ENCODE peak calls at places on chromosomes 7 and 10, in six cellular contexts. A, Q, M, R, N and V are unnamed samples.

GRCh38 chr7:42493436-42494198 is 256.6 kb upstream of the GLI3 start:
- DNase-seq in A (peak; percentile 46), Q (peak; percentile 87), M (peak; percentile 82), R (peak; percentile 93), N (no peak), V (peak; percentile 71)

GRCh38 chr7:40579401-40579800 is 444.6 kb downstream of the SUGCT start:
- DNase-seq in A (no peak), Q (no peak), M (no peak), R (peak; percentile 61), N (no peak), V (no peak)

GRCh38 chr10:86357041-86357440 is 9.6 kb downstream of the GRID1 start:
- DNase-seq in A (no peak), Q (no peak), M (no peak), R (no peak), N (no peak), V (peak; percentile 23)

GRCh38 chr10:93947055-93947454 is 46.7 kb upstream of the PLCE1 start:
- DNase-seq in A (no peak), Q (no peak), M (no peak), R (peak; percentile 92), N (no peak), V (no peak)

GRCh38 chr10:70193391-70193844 is 23.1 kb upstream of the SAR1A start:
- DNase-seq in A (no peak), Q (no peak), M (no peak), R (no peak), N (no peak), V (no peak)

GRCh38 chr10:22369433-22370072 is 24.3 kb downstream of the SPAG6 start:
- DNase-seq in A (peak; percentile 64), Q (no peak), M (no peak), R (no peak), N (no peak), V (no peak)

GRCh38 chr7:19213746-19214145 is 68.5 kb upstream of the FERD3L start:
- DNase-seq in A (no peak), Q (no peak), M (no peak), R (peak; percentile 19), N (no peak), V (no peak)

GRCh38 chr7:51219261-51219988 is 97.2 kb downstream of the COBL start:
- DNase-seq in A (no peak), Q (no peak), M (no peak), R (no peak), N (no peak), V (no peak)

DNA sequence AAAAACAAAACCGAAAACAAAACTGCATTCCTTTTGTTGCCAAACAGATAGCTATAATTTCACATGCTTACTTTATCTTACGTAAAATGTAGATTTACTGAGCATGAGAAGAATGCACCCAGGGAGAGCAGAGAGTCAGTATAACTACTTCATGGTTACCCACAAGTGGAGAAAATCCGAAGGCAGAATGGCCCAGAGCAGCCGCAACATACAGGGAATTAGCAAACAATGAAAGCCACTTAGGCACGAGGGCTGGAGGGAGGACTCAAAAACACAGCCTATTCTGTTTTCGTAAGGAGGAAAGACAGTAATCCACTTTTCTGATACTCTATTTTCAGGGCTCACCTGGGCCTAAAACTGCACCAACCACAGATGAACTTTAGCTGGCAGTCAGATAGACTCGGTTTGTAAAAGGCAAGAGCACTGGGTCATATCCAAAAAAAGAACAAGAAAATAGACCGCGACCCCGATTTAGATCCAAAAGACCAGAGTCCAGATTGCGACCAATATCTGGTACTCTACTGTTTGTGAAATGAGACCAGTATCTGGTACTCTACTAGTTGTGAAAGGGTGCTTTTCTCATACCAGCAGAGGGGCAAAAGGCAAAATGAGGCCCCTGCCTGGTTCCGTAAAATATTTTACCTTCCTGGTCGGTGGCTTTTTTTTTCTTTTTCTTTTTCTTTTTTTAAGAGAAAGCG is 1.3 kb downstream of the ITPRIP start:
- DNase-seq in A (peak; percentile 47), Q (no peak), M (peak; percentile 19), R (peak; percentile 84), N (no peak), V (no peak)
- H3K4me1 ChIP-seq in A (peaks cover 54% of the 10 kb centered on the region), Q (peaks cover 72% of the 10 kb centered on the region), M (no peaks in the 10 kb centered on the region), R (peaks cover 56% of the 10 kb centered on the region), N (peaks cover 57% of the 10 kb centered on the region), V (peaks cover 29% of the 10 kb centered on the region)

GRCh38 chr10:10942441-10942840 is 75.2 kb upstream of the CELF2 start:
- DNase-seq in A (no peak), Q (no peak), M (no peak), R (peak; percentile 4), N (no peak), V (no peak)
- TF ChIP-seq CTCF in A (no peak), Q (no peak), M (no peak), R (no peak), N (no peak), V (no peak)

DNA sequence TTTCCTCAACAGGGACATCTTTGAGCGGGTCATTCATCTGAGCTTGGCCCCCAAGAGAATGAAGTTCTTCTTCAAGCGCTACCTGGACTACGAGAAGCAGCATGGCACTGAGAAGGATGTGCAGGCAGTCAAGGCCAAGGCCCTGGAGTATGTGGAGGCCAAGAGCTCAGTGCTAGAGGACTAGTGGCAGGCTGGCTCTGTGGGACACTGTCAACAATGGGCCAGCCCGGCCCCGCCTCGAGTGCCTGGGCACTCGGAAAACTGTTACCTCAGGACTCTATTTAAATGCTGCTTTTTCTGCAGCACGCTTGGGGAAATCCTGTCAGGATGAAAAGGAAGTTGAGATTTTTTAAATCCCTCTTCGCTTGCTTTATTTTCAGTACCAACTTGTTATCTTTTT is 6.8 kb downstream of the CALHM2 start:
- DNase-seq in A (no peak), Q (peak; percentile 55), M (no peak), R (no peak), N (no peak), V (no peak)
- H3K4me3 ChIP-seq in A (no peak overlapping the region), Q (no peak overlapping the region), M (no peak overlapping the region), R (no peak overlapping the region), N (no peak overlapping the region), V (no peak overlapping the region)

GRCh38 chr10:11698691-11699545 is 43.3 kb upstream of the ECHDC3 start:
- DNase-seq in A (no peak), Q (no peak), M (no peak), R (no peak), N (no peak), V (no peak)

GRCh38 chr10:11700539-11700938 is 41.6 kb upstream of the ECHDC3 start:
- DNase-seq in A (no peak), Q (no peak), M (no peak), R (no peak), N (no peak), V (no peak)

GRCh38 chr10:11697718-11698527 is 44.3 kb upstream of the ECHDC3 start:
- DNase-seq in A (no peak), Q (no peak), M (no peak), R (no peak), N (no peak), V (no peak)

GRCh38 chr10:11701451-11702095 is 40.6 kb upstream of the ECHDC3 start:
- DNase-seq in A (no peak), Q (no peak), M (no peak), R (no peak), N (no peak), V (no peak)

GRCh38 chr10:11699546-11700097 is 42.6 kb upstream of the ECHDC3 start:
- DNase-seq in A (no peak), Q (no peak), M (no peak), R (no peak), N (no peak), V (no peak)
- H3K4me1 ChIP-seq in A (no peaks in the 10 kb centered on the region), Q (peaks cover 19% of the 10 kb centered on the region), M (no peaks in the 10 kb centered on the region), R (no peaks in the 10 kb centered on the region), N (no peaks in the 10 kb centered on the region), V (no peaks in the 10 kb centered on the region)

GRCh38 chr7:103063895-103064294 is 10.7 kb downstream of the FBXL13 start:
- DNase-seq in A (no peak), Q (no peak), M (no peak), R (no peak), N (no peak), V (no peak)
- TF ChIP-seq CTCF in A (no peak), Q (no peak), M (no peak), R (no peak), N (no peak), V (no peak)

GRCh38 chr7:1540391-1541271 is 10.1 kb downstream of the MAFK start:
- DNase-seq in A (no peak), Q (no peak), M (no peak), R (no peak), N (no peak), V (peak; percentile 63)
- H3K4me3 ChIP-seq in A (no peak overlapping the region), Q (no peak overlapping the region), M (no peak overlapping the region), R (no peak overlapping the region), N (no peak overlapping the region), V (no peak overlapping the region)

GRCh38 chr10:112953075-112953501 is 3.0 kb downstream of the TCF7L2 start:
- DNase-seq in A (peak; percentile 51), Q (peak; percentile 82), M (no peak), R (peak; percentile 26), N (no peak), V (no peak)
- H3K4me1 ChIP-seq in A (peaks cover 47% of the 10 kb centered on the region), Q (peaks cover 55% of the 10 kb centered on the region), M (no peaks in the 10 kb centered on the region), R (peaks cover 44% of the 10 kb centered on the region), N (peaks cover 10% of the 10 kb centered on the region), V (peaks cover 37% of the 10 kb centered on the region)

GRCh38 chr10:125161570-125162139 is 1.3 kb upstream of the CTBP2 start:
- DNase-seq in A (no peak), Q (peak; percentile 87), M (no peak), R (no peak), N (no peak), V (no peak)
- TF ChIP-seq CTCF in A (no peak), Q (no peak), M (no peak), R (no peak), N (no peak), V (peak; percentile 73)

GRCh38 chr7:57404343-57404966 is 45.5 kb upstream of the ZNF716 start:
- DNase-seq in A (no peak), Q (no peak), M (peak; percentile 27), R (no peak), N (no peak), V (no peak)
- H3K4me3 ChIP-seq in A (no peak overlapping the region), Q (no peak overlapping the region), M (peak overlapping the region; percentile 21), R (no peak overlapping the region), N (no peak overlapping the region), V (no peak overlapping the region)

GRCh38 chr10:71615538-71616329 is 103.8 kb downstream of the C10orf105 start:
- DNase-seq in A (no peak), Q (peak; percentile 43), M (no peak), R (no peak), N (no peak), V (no peak)

GRCh38 chr10:71613303-71613777 is 106.2 kb downstream of the C10orf105 start:
- DNase-seq in A (no peak), Q (peak; percentile 39), M (no peak), R (no peak), N (no peak), V (no peak)

GRCh38 chr10:71616817-71617654 is 102.5 kb downstream of the C10orf105 start:
- DNase-seq in A (no peak), Q (peak; percentile 29), M (no peak), R (no peak), N (no peak), V (no peak)

GRCh38 chr10:71613877-71614276 is 105.7 kb downstream of the C10orf105 start:
- DNase-seq in A (no peak), Q (no peak), M (no peak), R (no peak), N (no peak), V (no peak)

GRCh38 chr10:71614946-71615345 is 104.6 kb downstream of the C10orf105 start:
- DNase-seq in A (no peak), Q (no peak), M (no peak), R (no peak), N (no peak), V (no peak)
- H3K4me1 ChIP-seq in A (no peaks in the 10 kb centered on the region), Q (peaks cover 13% of the 10 kb centered on the region), M (no peaks in the 10 kb centered on the region), R (no peaks in the 10 kb centered on the region), N (no peaks in the 10 kb centered on the region), V (no peaks in the 10 kb centered on the region)